ENCODE peak calls at places on chromosomes 4 and X, in ten cellular contexts. One of them, this sample, is unnamed.

GRCh38 chr4:168566736-168567135 is 69.9 kb downstream of the PALLD start:
- DNase-seq in amygdala: no peak
- DNase-seq in NCI-H1694 treated with DMSO at 0.1 percent for 48 hours: no peak
- DNase-seq in esophagus muscularis mucosa: no peak
- DNase-seq in NK-92 treated with Interleukin-12 subunit alpha and Interleukin-12 subunit beta, amount 100 ng/mL, for 24 hours: no peak
- DNase-seq in ureter: no peak
- DNase-seq in NCI-H345: no peak
- DNase-seq in CD8-positive, alpha-beta memory T cell: no peak
- DNase-seq in iris pigment epithelial cell: no peak
- DNase-seq in uterus: no peak
- DNase-seq in this sample: no peak

GRCh38 chrX:2652106-2652505 is 39.0 kb upstream of the CD99 start:
- DNase-seq in NK-92 treated with Interleukin-12 subunit alpha and Interleukin-12 subunit beta, amount 100 ng/mL, for 24 hours: no peak
- DNase-seq in amygdala: no peak
- DNase-seq in NCI-H345: no peak
- DNase-seq in iris pigment epithelial cell: no peak
- DNase-seq in uterus: no peak
- DNase-seq in esophagus muscularis mucosa: no peak
- DNase-seq in CD8-positive, alpha-beta memory T cell: no peak
- DNase-seq in ureter: no peak
- DNase-seq in NCI-H1694 treated with DMSO at 0.1 percent for 48 hours: no peak
- DNase-seq in this sample: no peak

GRCh38 chr4:3284734-3285557 is 7.9 kb upstream of the RGS12 start:
- DNase-seq in NK-92 treated with Interleukin-12 subunit alpha and Interleukin-12 subunit beta, amount 100 ng/mL, for 24 hours: no peak
- DNase-seq in ureter: no peak
- DNase-seq in esophagus muscularis mucosa: no peak
- DNase-seq in NCI-H345: no peak
- DNase-seq in CD8-positive, alpha-beta memory T cell: no peak
- DNase-seq in amygdala: no peak
- DNase-seq in iris pigment epithelial cell: no peak
- DNase-seq in uterus: no peak
- DNase-seq in NCI-H1694 treated with DMSO at 0.1 percent for 48 hours: no peak
- DNase-seq in this sample: no peak

GRCh38 chrX:133638285-133638684 is 223.0 kb upstream of the GPC4 start:
- DNase-seq in amygdala: no peak
- DNase-seq in NCI-H345: no peak
- DNase-seq in uterus: no peak
- DNase-seq in NCI-H1694 treated with DMSO at 0.1 percent for 48 hours: no peak
- DNase-seq in ureter: no peak
- DNase-seq in esophagus muscularis mucosa: no peak
- DNase-seq in NK-92 treated with Interleukin-12 subunit alpha and Interleukin-12 subunit beta, amount 100 ng/mL, for 24 hours: no peak
- DNase-seq in iris pigment epithelial cell: no peak
- DNase-seq in CD8-positive, alpha-beta memory T cell: no peak
- DNase-seq in this sample: no peak

GRCh38 chr4:114464873-114465272 is 133.7 kb upstream of the UGT8 start:
- DNase-seq in NCI-H1694 treated with DMSO at 0.1 percent for 48 hours: no peak
- DNase-seq in esophagus muscularis mucosa: no peak
- DNase-seq in NK-92 treated with Interleukin-12 subunit alpha and Interleukin-12 subunit beta, amount 100 ng/mL, for 24 hours: no peak
- DNase-seq in amygdala: no peak
- DNase-seq in ureter: no peak
- DNase-seq in uterus: no peak
- DNase-seq in iris pigment epithelial cell: peak
- DNase-seq in NCI-H345: no peak
- DNase-seq in CD8-positive, alpha-beta memory T cell: no peak
- DNase-seq in this sample: no peak

GRCh38 chrX:66110112-66110511 is 53.9 kb upstream of the HEPH start:
- DNase-seq in uterus: no peak
- DNase-seq in amygdala: no peak
- DNase-seq in esophagus muscularis mucosa: no peak
- DNase-seq in ureter: no peak
- DNase-seq in NCI-H345: no peak
- DNase-seq in iris pigment epithelial cell: peak
- DNase-seq in NK-92 treated with Interleukin-12 subunit alpha and Interleukin-12 subunit beta, amount 100 ng/mL, for 24 hours: no peak
- DNase-seq in NCI-H1694 treated with DMSO at 0.1 percent for 48 hours: peak
- DNase-seq in CD8-positive, alpha-beta memory T cell: no peak
- DNase-seq in this sample: no peak

GRCh38 chrX:78652971-78653822 is 5.9 kb downstream of the RTL3 start:
- DNase-seq in amygdala: no peak
- DNase-seq in NCI-H1694 treated with DMSO at 0.1 percent for 48 hours: peak
- DNase-seq in esophagus muscularis mucosa: no peak
- DNase-seq in NCI-H345: no peak
- DNase-seq in NK-92 treated with Interleukin-12 subunit alpha and Interleukin-12 subunit beta, amount 100 ng/mL, for 24 hours: no peak
- DNase-seq in iris pigment epithelial cell: peak
- DNase-seq in ureter: no peak
- DNase-seq in uterus: no peak
- DNase-seq in CD8-positive, alpha-beta memory T cell: no peak
- DNase-seq in this sample: no peak

GRCh38 chr4:5266991-5267390 is 215.7 kb downstream of the STK32B start:
- DNase-seq in esophagus muscularis mucosa: no peak
- DNase-seq in iris pigment epithelial cell: no peak
- DNase-seq in NCI-H1694 treated with DMSO at 0.1 percent for 48 hours: no peak
- DNase-seq in uterus: no peak
- DNase-seq in NK-92 treated with Interleukin-12 subunit alpha and Interleukin-12 subunit beta, amount 100 ng/mL, for 24 hours: no peak
- DNase-seq in ureter: no peak
- DNase-seq in CD8-positive, alpha-beta memory T cell: no peak
- DNase-seq in NCI-H345: no peak
- DNase-seq in amygdala: no peak
- DNase-seq in this sample: no peak

GRCh38 chr4:107997001-107997788 is 7.5 kb downstream of the HADH start:
- DNase-seq in ureter: peak
- DNase-seq in CD8-positive, alpha-beta memory T cell: no peak
- DNase-seq in NCI-H1694 treated with DMSO at 0.1 percent for 48 hours: no peak
- DNase-seq in amygdala: no peak
- DNase-seq in iris pigment epithelial cell: peak
- DNase-seq in esophagus muscularis mucosa: no peak
- DNase-seq in uterus: peak
- DNase-seq in NCI-H345: no peak
- DNase-seq in NK-92 treated with Interleukin-12 subunit alpha and Interleukin-12 subunit beta, amount 100 ng/mL, for 24 hours: no peak
- DNase-seq in this sample: no peak

GRCh38 chrX:118807151-118808017 is 16.2 kb upstream of the ZCCHC12 start:
- DNase-seq in esophagus muscularis mucosa: no peak
- DNase-seq in uterus: peak
- DNase-seq in NCI-H1694 treated with DMSO at 0.1 percent for 48 hours: peak
- DNase-seq in iris pigment epithelial cell: peak
- DNase-seq in ureter: no peak
- DNase-seq in amygdala: peak
- DNase-seq in NCI-H345: peak
- DNase-seq in CD8-positive, alpha-beta memory T cell: no peak
- DNase-seq in NK-92 treated with Interleukin-12 subunit alpha and Interleukin-12 subunit beta, amount 100 ng/mL, for 24 hours: no peak
- DNase-seq in this sample: no peak

GRCh38 chr4:38664704-38665401 is 854 bp downstream of the KLF3 start:
- DNase-seq in amygdala: peak
- DNase-seq in ureter: peak
- DNase-seq in NK-92 treated with Interleukin-12 subunit alpha and Interleukin-12 subunit beta, amount 100 ng/mL, for 24 hours: no peak
- DNase-seq in NCI-H345: peak
- DNase-seq in uterus: peak
- DNase-seq in CD8-positive, alpha-beta memory T cell: no peak
- DNase-seq in iris pigment epithelial cell: peak
- DNase-seq in esophagus muscularis mucosa: no peak
- DNase-seq in NCI-H1694 treated with DMSO at 0.1 percent for 48 hours: peak
- DNase-seq in this sample: peak

GRCh38 chrX:67893931-67894330 is 350.1 kb downstream of the AR start:
- DNase-seq in uterus: no peak
- DNase-seq in NCI-H345: no peak
- DNase-seq in iris pigment epithelial cell: no peak
- DNase-seq in NCI-H1694 treated with DMSO at 0.1 percent for 48 hours: no peak
- DNase-seq in ureter: no peak
- DNase-seq in NK-92 treated with Interleukin-12 subunit alpha and Interleukin-12 subunit beta, amount 100 ng/mL, for 24 hours: no peak
- DNase-seq in CD8-positive, alpha-beta memory T cell: no peak
- DNase-seq in amygdala: no peak
- DNase-seq in esophagus muscularis mucosa: no peak
- DNase-seq in this sample: no peak

GRCh38 chr4:138845051-138845450 is 170.5 kb upstream of the NOCT start:
- DNase-seq in ureter: no peak
- DNase-seq in NCI-H345: no peak
- DNase-seq in CD8-positive, alpha-beta memory T cell: no peak
- DNase-seq in uterus: no peak
- DNase-seq in NK-92 treated with Interleukin-12 subunit alpha and Interleukin-12 subunit beta, amount 100 ng/mL, for 24 hours: no peak
- DNase-seq in iris pigment epithelial cell: no peak
- DNase-seq in esophagus muscularis mucosa: no peak
- DNase-seq in amygdala: no peak
- DNase-seq in NCI-H1694 treated with DMSO at 0.1 percent for 48 hours: no peak
- DNase-seq in this sample: no peak

This sample was measured in heart right ventricle.